ENCODE peak calls at places on chromosomes 3 and 15, in six cellular contexts. One of them, this sample, is unnamed.

GRCh38 chr3:127068111-127068810 is 85.3 kb downstream of the PLXNA1 start:
- DNase-seq in ascending aorta: no peak
- DNase-seq in T-helper 1 cell: no peak
- DNase-seq in ureter: no peak
- DNase-seq in neuronal stem cell: no peak
- DNase-seq in astrocyte of the spinal cord: no peak
- DNase-seq in this sample: no peak

GRCh38 chr15:75153565-75154248 is 48.0 kb upstream of the C15orf39 start:
- DNase-seq in neuronal stem cell: no peak
- DNase-seq in ascending aorta: no peak
- DNase-seq in astrocyte of the spinal cord: no peak
- DNase-seq in ureter: no peak
- DNase-seq in T-helper 1 cell: no peak
- DNase-seq in this sample: no peak

GRCh38 chr3:124986153-124987143 is 51.9 kb upstream of the MUC13 start:
- DNase-seq in astrocyte of the spinal cord: peak; percentile 90
- DNase-seq in neuronal stem cell: no peak
- DNase-seq in ascending aorta: no peak
- DNase-seq in T-helper 1 cell: no peak
- DNase-seq in ureter: no peak
- DNase-seq in this sample: peak; percentile 39

GRCh38 chr3:185737020-185737419 is 87.8 kb downstream of the IGF2BP2 start:
- DNase-seq in astrocyte of the spinal cord: peak; percentile 55
- DNase-seq in ascending aorta: no peak
- DNase-seq in neuronal stem cell: no peak
- DNase-seq in T-helper 1 cell: no peak
- DNase-seq in ureter: no peak
- DNase-seq in this sample: no peak

GRCh38 chr15:88401972-88402656 is 65.1 kb downstream of the MRPL46 start:
- DNase-seq in ascending aorta: no peak
- DNase-seq in ureter: no peak
- DNase-seq in neuronal stem cell: no peak
- DNase-seq in astrocyte of the spinal cord: no peak
- DNase-seq in T-helper 1 cell: no peak
- DNase-seq in this sample: peak; percentile 33

GRCh38 chr3:170410428-170411029 is 8.1 kb upstream of the CLDN11 start:
- DNase-seq in neuronal stem cell: no peak
- DNase-seq in T-helper 1 cell: no peak
- DNase-seq in astrocyte of the spinal cord: peak; percentile 42
- DNase-seq in ureter: no peak
- DNase-seq in ascending aorta: no peak
- DNase-seq in this sample: no peak

GRCh38 chr3:127688416-127689265 is 15.9 kb downstream of the ABTB1 start:
- DNase-seq in ascending aorta: peak; percentile 72
- DNase-seq in ureter: no peak
- DNase-seq in T-helper 1 cell: no peak
- DNase-seq in neuronal stem cell: no peak
- DNase-seq in astrocyte of the spinal cord: peak; percentile 46
- DNase-seq in this sample: no peak

GRCh38 chr3:36891651-36892268 is 53.1 kb downstream of the TRANK1 start:
- DNase-seq in ascending aorta: no peak
- DNase-seq in ureter: no peak
- DNase-seq in astrocyte of the spinal cord: no peak
- DNase-seq in neuronal stem cell: no peak
- DNase-seq in T-helper 1 cell: no peak
- DNase-seq in this sample: no peak

GRCh38 chr15:87502173-87502572 is 754.4 kb downstream of the NTRK3 start:
- DNase-seq in astrocyte of the spinal cord: no peak
- DNase-seq in ascending aorta: no peak
- DNase-seq in neuronal stem cell: no peak
- DNase-seq in ureter: no peak
- DNase-seq in T-helper 1 cell: no peak
- DNase-seq in this sample: no peak

GRCh38 chr3:62562017-62562416 is 188.7 kb upstream of the FEZF2 start:
- DNase-seq in T-helper 1 cell: no peak
- DNase-seq in neuronal stem cell: no peak
- DNase-seq in ascending aorta: no peak
- DNase-seq in ureter: no peak
- DNase-seq in astrocyte of the spinal cord: peak; percentile 53
- DNase-seq in this sample: no peak

GRCh38 chr15:33587773-33588172 is 277.0 kb downstream of the RYR3 start:
- DNase-seq in ureter: no peak
- DNase-seq in ascending aorta: no peak
- DNase-seq in neuronal stem cell: no peak
- DNase-seq in T-helper 1 cell: no peak
- DNase-seq in astrocyte of the spinal cord: peak; percentile 77
- DNase-seq in this sample: no peak

GRCh38 chr15:78149805-78150751 is 916 bp downstream of the IDH3A start:
- DNase-seq in astrocyte of the spinal cord: peak; percentile 21
- DNase-seq in ureter: no peak
- DNase-seq in ascending aorta: no peak
- DNase-seq in T-helper 1 cell: no peak
- DNase-seq in neuronal stem cell: no peak
- DNase-seq in this sample: no peak

GRCh38 chr3:59978979-59979378 is 929.2 kb upstream of the CFAP20DC start:
- DNase-seq in T-helper 1 cell: no peak
- DNase-seq in astrocyte of the spinal cord: no peak
- DNase-seq in ureter: no peak
- DNase-seq in ascending aorta: no peak
- DNase-seq in neuronal stem cell: no peak
- DNase-seq in this sample: no peak

GRCh38 chr15:89009080-89009479 is 79.2 kb upstream of the ABHD2 start:
- DNase-seq in ascending aorta: no peak
- DNase-seq in astrocyte of the spinal cord: no peak
- DNase-seq in T-helper 1 cell: no peak
- DNase-seq in neuronal stem cell: no peak
- DNase-seq in ureter: no peak
- DNase-seq in this sample: no peak

GRCh38 chr3:55180936-55181535 is 253.2 kb upstream of the LRTM1 start:
- DNase-seq in ascending aorta: no peak
- DNase-seq in ureter: no peak
- DNase-seq in T-helper 1 cell: no peak
- DNase-seq in astrocyte of the spinal cord: peak; percentile 61
- DNase-seq in neuronal stem cell: no peak
- DNase-seq in this sample: peak; percentile 48

GRCh38 chr15:101466188-101466587 is 23.3 kb downstream of the PCSK6 start:
- DNase-seq in ascending aorta: peak; percentile 27
- DNase-seq in ureter: no peak
- DNase-seq in neuronal stem cell: no peak
- DNase-seq in T-helper 1 cell: no peak
- DNase-seq in astrocyte of the spinal cord: no peak
- DNase-seq in this sample: no peak

GRCh38 chr3:101202640-101203039 is 117.7 kb downstream of the IMPG2 start:
- DNase-seq in astrocyte of the spinal cord: no peak
- DNase-seq in T-helper 1 cell: no peak
- DNase-seq in ascending aorta: no peak
- DNase-seq in ureter: no peak
- DNase-seq in neuronal stem cell: no peak
- DNase-seq in this sample: no peak

GRCh38 chr3:13301295-13301987 is 118.7 kb downstream of the NUP210 start:
- DNase-seq in T-helper 1 cell: no peak
- DNase-seq in astrocyte of the spinal cord: peak; percentile 77
- DNase-seq in ureter: no peak
- DNase-seq in ascending aorta: no peak
- DNase-seq in neuronal stem cell: no peak
- DNase-seq in this sample: peak; percentile 76

GRCh38 chr15:68054658-68055223 is 626 bp downstream of the PIAS1 start:
- DNase-seq in ureter: peak; percentile 67
- DNase-seq in astrocyte of the spinal cord: peak; percentile 20
- DNase-seq in ascending aorta: peak; percentile 72
- DNase-seq in neuronal stem cell: peak; percentile 76
- DNase-seq in T-helper 1 cell: no peak
- DNase-seq in this sample: peak; percentile 83

GRCh38 chr3:74301058-74301457 is 313.4 kb downstream of the CNTN3 start:
- DNase-seq in ascending aorta: no peak
- DNase-seq in astrocyte of the spinal cord: no peak
- DNase-seq in neuronal stem cell: no peak
- DNase-seq in T-helper 1 cell: no peak
- DNase-seq in ureter: no peak
- DNase-seq in this sample: no peak

GRCh38 chr15:70950953-70951352 is 58.3 kb downstream of the LRRC49 start:
- DNase-seq in T-helper 1 cell: no peak
- DNase-seq in ascending aorta: no peak
- DNase-seq in neuronal stem cell: no peak
- DNase-seq in ureter: no peak
- DNase-seq in astrocyte of the spinal cord: no peak
- DNase-seq in this sample: no peak

GRCh38 chr3:11382146-11382545 is 109.9 kb downstream of the ATG7 start:
- DNase-seq in T-helper 1 cell: no peak
- DNase-seq in ureter: no peak
- DNase-seq in ascending aorta: no peak
- DNase-seq in neuronal stem cell: no peak
- DNase-seq in astrocyte of the spinal cord: no peak
- DNase-seq in this sample: no peak

This sample was measured in iPS-NIHi11.